ENCODE peak calls at places on chromosomes 13 and 19, in four cellular contexts. E is spleen, M is mucosa of descending colon, B is left ventricle myocardium inferior. Z is an unnamed sample.

GRCh38 chr13:48492123-48493075 is 40.5 kb downstream of the RCBTB2 start:
- DNase-seq in M (peak; percentile 63), E (peak; percentile 94), B (peak; percentile 82), Z (no peak)

GRCh38 chr13:32041429-32041828 is 9.9 kb downstream of the FRY start:
- DNase-seq in E (no peak), B (no peak), M (no peak), Z (no peak)

GRCh38 chr19:56270676-56271075 is 1.9 kb upstream of the EDDM13 start:
- DNase-seq in M (no peak), B (no peak), E (no peak), Z (no peak)

GRCh38 chr13:34430294-34430693 is 511.8 kb upstream of the NBEA start:
- DNase-seq in B (no peak), M (no peak), E (no peak), Z (no peak)

GRCh38 chr13:94987081-94987480 is 274.7 kb upstream of the SOX21 start:
- DNase-seq in E (no peak), B (no peak), M (no peak), Z (no peak)

GRCh38 chr13:88744289-88744688 is 1073.1 kb downstream of the SLITRK5 start:
- DNase-seq in B (no peak), M (no peak), E (no peak), Z (no peak)

GRCh38 chr13:100537951-100538462 is 50.6 kb downstream of the GGACT start:
- DNase-seq in B (no peak), M (no peak), E (no peak), Z (no peak)

GRCh38 chr13:66635526-66635925 is 594.6 kb downstream of the PCDH9 start:
- DNase-seq in M (no peak), E (no peak), B (no peak), Z (no peak)

GRCh38 chr13:32187651-32188050 is 127.5 kb downstream of the ZAR1L start:
- DNase-seq in M (no peak), E (no peak), B (no peak), Z (no peak)

GRCh38 chr19:19661675-19662251 is 1.7 kb downstream of the ATP13A1 start:
- DNase-seq in B (no peak), M (peak; percentile 29), E (peak; percentile 79), Z (peak; percentile 87)

GRCh38 chr19:29485293-29485692 is 40.5 kb upstream of the VSTM2B start:
- DNase-seq in M (no peak), E (peak; percentile 35), B (no peak), Z (no peak)

GRCh38 chr13:80658705-80659104 is 317.8 kb upstream of the SPRY2 start:
- DNase-seq in E (peak; percentile 69), M (no peak), B (no peak), Z (no peak)

GRCh38 chr19:38580080-38580479 is 37.7 kb downstream of the MAP4K1 start:
- DNase-seq in M (no peak), E (no peak), B (no peak), Z (no peak)

GRCh38 chr13:106535552-106536243 is at the start of gene EFNB2:
- DNase-seq in E (peak; percentile 96), B (peak; percentile 88), M (peak; percentile 95), Z (peak; percentile 99)

GRCh38 chr19:6536138-6536671 is 5.4 kb downstream of the TNFSF9 start:
- DNase-seq in E (peak; percentile 80), B (no peak), M (peak; percentile 65), Z (peak; percentile 56)

GRCh38 chr19:51743405-51743804 is 8.3 kb downstream of the FPR1 start:
- DNase-seq in M (no peak), E (no peak), B (no peak), Z (no peak)

GRCh38 chr19:17078038-17078919 is 2.7 kb downstream of the MYO9B start:
- DNase-seq in M (no peak), E (no peak), B (no peak), Z (no peak)

GRCh38 chr19:45716314-45717130 is 14.2 kb downstream of the FBXO46 start:
- DNase-seq in B (no peak), E (no peak), M (no peak), Z (peak; percentile 40)

GRCh38 chr19:55256562-55257460 is 2.0 kb downstream of the PPP6R1 start:
- DNase-seq in B (no peak), E (peak; percentile 75), M (no peak), Z (no peak)

GRCh38 chr19:55254625-55254977 is 4.2 kb downstream of the PPP6R1 start:
- DNase-seq in E (no peak), B (no peak), M (no peak), Z (no peak)

GRCh38 chr19:55257461-55258411 is 1.1 kb downstream of the PPP6R1 start:
- DNase-seq in B (no peak), E (peak; percentile 83), M (peak; percentile 50), Z (peak; percentile 34)

GRCh38 chr19:55253842-55254624 is 4.8 kb downstream of the PPP6R1 start:
- DNase-seq in M (peak; percentile 45), E (peak; percentile 94), B (no peak), Z (no peak)

DNA sequence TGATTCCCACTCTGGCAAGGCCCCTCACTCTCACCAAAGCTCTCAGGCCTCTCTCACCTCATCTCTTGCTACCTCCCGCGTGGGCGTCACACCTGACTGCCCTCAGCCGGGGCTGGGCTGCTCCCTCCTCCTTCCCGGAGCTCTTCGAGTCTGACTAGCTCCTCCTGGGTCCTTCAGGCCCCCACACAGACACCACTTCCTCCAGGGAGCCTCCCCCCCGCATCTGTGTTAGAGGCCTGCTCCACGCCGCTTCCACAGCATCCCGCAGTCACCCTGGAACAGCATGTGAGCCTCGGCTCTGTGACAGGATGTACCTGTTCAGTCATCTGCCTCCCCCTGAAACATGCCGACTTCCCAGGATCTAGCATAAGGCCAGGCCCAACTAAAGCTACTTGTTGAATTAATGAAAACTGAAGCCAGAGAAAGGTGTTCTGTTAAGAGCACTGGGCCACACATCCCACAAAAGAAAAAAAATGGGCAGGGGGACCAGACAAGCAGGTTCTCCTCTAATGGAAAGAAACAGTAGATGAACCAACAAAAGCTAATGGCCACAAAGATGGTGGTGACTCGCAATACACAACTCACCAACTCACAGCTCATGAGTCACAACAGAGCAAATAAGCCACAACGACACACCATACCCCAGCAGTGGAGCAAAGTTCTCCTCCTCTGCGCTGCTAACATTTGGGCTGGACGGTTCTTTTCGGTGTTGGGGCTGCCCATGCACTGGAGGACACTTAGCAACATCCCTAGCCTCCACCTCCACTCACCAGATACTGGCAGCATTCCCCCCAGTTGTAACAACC is 3.0 kb downstream of the PPP6R1 start:
- DNase-seq in M (peak; percentile 53), E (peak; percentile 87), B (no peak), Z (no peak)
- H3K4me1 ChIP-seq in M (peaks cover 47% of the 10 kb centered on the region), E (peaks cover 84% of the 10 kb centered on the region), B (peaks cover 86% of the 10 kb centered on the region), Z (peaks cover 20% of the 10 kb centered on the region)

GRCh38 chr13:104984296-104984818 is 1551.1 kb downstream of the EFNB2 start:
- DNase-seq in B (peak; percentile 49), M (no peak), E (no peak), Z (no peak)
- H3K4me1 ChIP-seq in B (peaks cover 12% of the 10 kb centered on the region), M (no peaks in the 10 kb centered on the region), E (peaks cover 6% of the 10 kb centered on the region), Z (no peaks in the 10 kb centered on the region)

DNA sequence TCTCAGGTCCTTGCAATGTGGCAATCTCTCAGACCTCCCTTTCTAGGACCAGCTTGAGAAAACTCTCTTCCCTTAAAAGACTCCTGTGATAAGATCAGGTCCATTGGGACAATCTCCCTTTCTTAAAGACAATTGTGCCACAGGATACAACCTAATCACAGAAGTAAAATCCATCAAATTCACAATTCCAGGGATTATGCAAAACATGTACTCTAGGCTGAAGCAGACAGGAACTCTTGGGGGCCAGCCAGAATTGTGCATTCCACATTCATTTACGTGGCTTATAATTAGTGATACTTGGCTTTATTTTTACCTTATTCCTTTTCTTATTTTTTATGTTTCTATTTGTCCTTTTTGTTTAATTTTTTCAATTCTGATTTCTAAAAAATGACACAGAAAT is 257.9 kb downstream of the KLF12 start:
- DNase-seq in E (no peak), B (no peak), M (no peak), Z (no peak)
- H3K4me1 ChIP-seq in E (no peaks in the 10 kb centered on the region), B (peaks cover 25% of the 10 kb centered on the region), M (no peaks in the 10 kb centered on the region), Z (no peaks in the 10 kb centered on the region)

DNA sequence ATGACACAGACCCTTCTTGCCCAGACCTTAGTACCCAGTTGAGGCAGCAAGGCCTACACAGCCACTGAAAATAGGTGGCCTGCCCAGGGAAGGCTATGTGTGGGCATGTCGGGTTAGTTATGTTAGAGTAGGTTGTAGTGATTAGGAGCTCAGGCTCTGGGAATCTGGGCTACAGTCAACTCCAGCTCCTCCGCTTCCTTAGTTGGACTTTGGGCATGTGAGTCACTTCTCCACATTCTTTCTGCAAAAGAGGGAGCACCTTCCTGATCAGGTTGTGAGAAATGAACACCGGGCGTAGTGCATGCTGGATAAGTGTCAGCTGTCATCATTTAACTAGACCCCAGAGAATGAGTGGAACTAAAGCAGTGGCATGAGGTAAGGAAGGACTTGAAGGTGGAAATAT is 64.8 kb downstream of the ARHGAP35 start:
- DNase-seq in M (no peak), B (no peak), E (no peak), Z (no peak)
- H3K4me1 ChIP-seq in M (peaks cover 34% of the 10 kb centered on the region), B (peaks cover 71% of the 10 kb centered on the region), E (peaks cover 42% of the 10 kb centered on the region), Z (peaks cover 17% of the 10 kb centered on the region)

Z was measured in neural progenitor cell.